ENCODE peak calls at places on chromosomes 16 and 17, in eight cellular contexts. One of them, this sample, is unnamed.

GRCh38 chr16:50599494-50599893 is 51.3 kb downstream of the NKD1 start:
- DNase-seq in HCT116: no peak
- DNase-seq in fibroblast of lung: no peak
- DNase-seq in PC-9: no peak
- DNase-seq in endothelial cell of umbilical vein: no peak
- DNase-seq in mammary epithelial cell: peak; percentile 46
- DNase-seq in IMR-90: no peak
- DNase-seq in HepG2: no peak
- DNase-seq in this sample: no peak

GRCh38 chr16:85812031-85812807 is 12.7 kb downstream of the COX4I1 start:
- DNase-seq in IMR-90: no peak
- DNase-seq in fibroblast of lung: no peak
- DNase-seq in endothelial cell of umbilical vein: no peak
- DNase-seq in HepG2: no peak
- DNase-seq in HCT116: no peak
- DNase-seq in mammary epithelial cell: no peak
- DNase-seq in PC-9: no peak
- DNase-seq in this sample: no peak

GRCh38 chr17:34203018-34203646 is 52.0 kb upstream of the CCL2 start:
- DNase-seq in HCT116: no peak
- DNase-seq in endothelial cell of umbilical vein: no peak
- DNase-seq in PC-9: no peak
- DNase-seq in fibroblast of lung: no peak
- DNase-seq in IMR-90: no peak
- DNase-seq in HepG2: no peak
- DNase-seq in mammary epithelial cell: no peak
- DNase-seq in this sample: no peak

GRCh38 chr17:63772801-63773271 is 561 bp downstream of the CCDC47 start:
- DNase-seq in HepG2: peak; percentile 31
- DNase-seq in mammary epithelial cell: peak; percentile 44
- DNase-seq in fibroblast of lung: peak; percentile 45
- DNase-seq in PC-9: no peak
- DNase-seq in IMR-90: peak; percentile 31
- DNase-seq in endothelial cell of umbilical vein: no peak
- DNase-seq in HCT116: no peak
- DNase-seq in this sample: peak; percentile 30

GRCh38 chr16:30092373-30093010 is 768 bp upstream of the TBX6 start:
- DNase-seq in HepG2: peak; percentile 92
- DNase-seq in fibroblast of lung: peak; percentile 59
- DNase-seq in IMR-90: peak; percentile 27
- DNase-seq in mammary epithelial cell: no peak
- DNase-seq in PC-9: peak; percentile 68
- DNase-seq in endothelial cell of umbilical vein: peak; percentile 94
- DNase-seq in HCT116: peak; percentile 56
- DNase-seq in this sample: peak; percentile 45

GRCh38 chr16:15427648-15428239 is 6.6 kb upstream of the BMERB1 start:
- DNase-seq in fibroblast of lung: peak; percentile 81
- DNase-seq in HepG2: peak; percentile 69
- DNase-seq in IMR-90: peak; percentile 84
- DNase-seq in HCT116: peak; percentile 50
- DNase-seq in endothelial cell of umbilical vein: peak; percentile 82
- DNase-seq in mammary epithelial cell: no peak
- DNase-seq in PC-9: no peak
- DNase-seq in this sample: peak; percentile 68

GRCh38 chr16:89392881-89393730 is 97.3 kb downstream of the ANKRD11 start:
- DNase-seq in IMR-90: no peak
- DNase-seq in HCT116: no peak
- DNase-seq in HepG2: no peak
- DNase-seq in PC-9: no peak
- DNase-seq in mammary epithelial cell: no peak
- DNase-seq in fibroblast of lung: no peak
- DNase-seq in endothelial cell of umbilical vein: no peak
- DNase-seq in this sample: no peak

GRCh38 chr17:38443356-38444026 is 15.2 kb downstream of the ARHGAP23 start:
- DNase-seq in endothelial cell of umbilical vein: no peak
- DNase-seq in fibroblast of lung: no peak
- DNase-seq in IMR-90: no peak
- DNase-seq in HepG2: no peak
- DNase-seq in HCT116: no peak
- DNase-seq in mammary epithelial cell: no peak
- DNase-seq in PC-9: no peak
- DNase-seq in this sample: no peak

GRCh38 chr16:81646561-81646960 is 132.5 kb upstream of the PLCG2 start:
- DNase-seq in HepG2: no peak
- DNase-seq in mammary epithelial cell: peak; percentile 68
- DNase-seq in PC-9: no peak
- DNase-seq in endothelial cell of umbilical vein: no peak
- DNase-seq in HCT116: no peak
- DNase-seq in IMR-90: peak; percentile 84
- DNase-seq in fibroblast of lung: peak; percentile 80
- DNase-seq in this sample: peak; percentile 63

GRCh38 chr17:18270046-18270850 is 9.8 kb downstream of the MIEF2 start:
- DNase-seq in endothelial cell of umbilical vein: no peak
- DNase-seq in fibroblast of lung: no peak
- DNase-seq in HCT116: no peak
- DNase-seq in IMR-90: no peak
- DNase-seq in mammary epithelial cell: no peak
- DNase-seq in PC-9: no peak
- DNase-seq in HepG2: no peak
- DNase-seq in this sample: no peak

GRCh38 chr17:11493947-11494346 is 104.3 kb upstream of the DNAH9 start:
- DNase-seq in fibroblast of lung: no peak
- DNase-seq in mammary epithelial cell: no peak
- DNase-seq in PC-9: no peak
- DNase-seq in HepG2: no peak
- DNase-seq in HCT116: no peak
- DNase-seq in endothelial cell of umbilical vein: no peak
- DNase-seq in IMR-90: no peak
- DNase-seq in this sample: no peak

GRCh38 chr16:81882559-81882958 is 103.5 kb downstream of the PLCG2 start:
- DNase-seq in endothelial cell of umbilical vein: no peak
- DNase-seq in PC-9: no peak
- DNase-seq in fibroblast of lung: no peak
- DNase-seq in HepG2: no peak
- DNase-seq in mammary epithelial cell: no peak
- DNase-seq in IMR-90: no peak
- DNase-seq in HCT116: no peak
- DNase-seq in this sample: no peak

GRCh38 chr17:63653018-63653417 is 30.8 kb downstream of the MAP3K3 start:
- DNase-seq in HCT116: no peak
- DNase-seq in HepG2: no peak
- DNase-seq in mammary epithelial cell: no peak
- DNase-seq in fibroblast of lung: peak; percentile 16
- DNase-seq in endothelial cell of umbilical vein: no peak
- DNase-seq in PC-9: no peak
- DNase-seq in IMR-90: no peak
- DNase-seq in this sample: no peak

GRCh38 chr16:13902677-13903076 is 17.3 kb upstream of the ERCC4 start:
- DNase-seq in fibroblast of lung: peak; percentile 69
- DNase-seq in PC-9: no peak
- DNase-seq in mammary epithelial cell: no peak
- DNase-seq in IMR-90: peak; percentile 58
- DNase-seq in HCT116: no peak
- DNase-seq in endothelial cell of umbilical vein: peak; percentile 69
- DNase-seq in HepG2: no peak
- DNase-seq in this sample: peak; percentile 9

GRCh38 chr17:19880393-19880792 is 12.7 kb upstream of the ULK2 start:
- DNase-seq in endothelial cell of umbilical vein: no peak
- DNase-seq in mammary epithelial cell: no peak
- DNase-seq in IMR-90: no peak
- DNase-seq in HepG2: no peak
- DNase-seq in PC-9: no peak
- DNase-seq in fibroblast of lung: no peak
- DNase-seq in HCT116: no peak
- DNase-seq in this sample: no peak

GRCh38 chr17:59840908-59841666 is 51.7 kb downstream of the TUBD1 start:
- DNase-seq in IMR-90: peak; percentile 50
- DNase-seq in fibroblast of lung: peak; percentile 39
- DNase-seq in PC-9: no peak
- DNase-seq in mammary epithelial cell: peak; percentile 63
- DNase-seq in HepG2: no peak
- DNase-seq in endothelial cell of umbilical vein: peak; percentile 44
- DNase-seq in HCT116: no peak
- DNase-seq in this sample: peak; percentile 45

GRCh38 chr16:83952587-83952939 is 477 bp upstream of the OSGIN1 start:
- DNase-seq in HepG2: no peak
- DNase-seq in HCT116: peak; percentile 72
- DNase-seq in endothelial cell of umbilical vein: no peak
- DNase-seq in mammary epithelial cell: no peak
- DNase-seq in IMR-90: no peak
- DNase-seq in fibroblast of lung: peak; percentile 72
- DNase-seq in PC-9: no peak
- DNase-seq in this sample: peak; percentile 74

GRCh38 chr17:74027539-74027938 is 175.9 kb upstream of the RPL38 start:
- DNase-seq in mammary epithelial cell: no peak
- DNase-seq in fibroblast of lung: no peak
- DNase-seq in HCT116: no peak
- DNase-seq in IMR-90: no peak
- DNase-seq in HepG2: no peak
- DNase-seq in endothelial cell of umbilical vein: no peak
- DNase-seq in PC-9: no peak
- DNase-seq in this sample: no peak

GRCh38 chr17:72270530-72270929 is 149.7 kb downstream of the SOX9 start:
- DNase-seq in IMR-90: peak; percentile 3
- DNase-seq in HCT116: no peak
- DNase-seq in HepG2: no peak
- DNase-seq in PC-9: peak; percentile 62
- DNase-seq in endothelial cell of umbilical vein: no peak
- DNase-seq in fibroblast of lung: peak; percentile 76
- DNase-seq in mammary epithelial cell: peak; percentile 85
- DNase-seq in this sample: peak; percentile 98

GRCh38 chr17:55830699-55831098 is 79.8 kb downstream of the PCTP start:
- DNase-seq in IMR-90: no peak
- DNase-seq in mammary epithelial cell: no peak
- DNase-seq in HepG2: no peak
- DNase-seq in fibroblast of lung: no peak
- DNase-seq in HCT116: no peak
- DNase-seq in PC-9: no peak
- DNase-seq in endothelial cell of umbilical vein: no peak
- DNase-seq in this sample: no peak

GRCh38 chr17:67672592-67672991 is 45.1 kb upstream of the NOL11 start:
- DNase-seq in mammary epithelial cell: no peak
- DNase-seq in HCT116: no peak
- DNase-seq in endothelial cell of umbilical vein: no peak
- DNase-seq in HepG2: no peak
- DNase-seq in PC-9: peak; percentile 44
- DNase-seq in IMR-90: no peak
- DNase-seq in fibroblast of lung: no peak
- DNase-seq in this sample: no peak

GRCh38 chr16:77233799-77234502 is 34.7 kb downstream of the SYCE1L start:
- DNase-seq in fibroblast of lung: no peak
- DNase-seq in HCT116: no peak
- DNase-seq in PC-9: no peak
- DNase-seq in endothelial cell of umbilical vein: no peak
- DNase-seq in HepG2: no peak
- DNase-seq in IMR-90: no peak
- DNase-seq in mammary epithelial cell: no peak
- DNase-seq in this sample: no peak

GRCh38 chr17:61064087-61064951 is 335.3 kb upstream of the TBX2 start:
- DNase-seq in fibroblast of lung: peak; percentile 7
- DNase-seq in PC-9: no peak
- DNase-seq in mammary epithelial cell: no peak
- DNase-seq in endothelial cell of umbilical vein: no peak
- DNase-seq in HepG2: no peak
- DNase-seq in HCT116: no peak
- DNase-seq in IMR-90: no peak
- DNase-seq in this sample: no peak

GRCh38 chr16:53518550-53519416 is 15.8 kb upstream of the AKTIP start:
- DNase-seq in mammary epithelial cell: no peak
- DNase-seq in IMR-90: peak; percentile 54
- DNase-seq in HepG2: no peak
- DNase-seq in endothelial cell of umbilical vein: peak; percentile 92
- DNase-seq in fibroblast of lung: peak; percentile 37
- DNase-seq in PC-9: no peak
- DNase-seq in HCT116: no peak
- DNase-seq in this sample: no peak

GRCh38 chr16:81652798-81653505 is 126.1 kb upstream of the PLCG2 start:
- DNase-seq in endothelial cell of umbilical vein: no peak
- DNase-seq in mammary epithelial cell: no peak
- DNase-seq in HepG2: no peak
- DNase-seq in fibroblast of lung: no peak
- DNase-seq in PC-9: no peak
- DNase-seq in HCT116: no peak
- DNase-seq in IMR-90: no peak
- DNase-seq in this sample: no peak

GRCh38 chr16:2214721-2214970 is at the start of gene PGP:
- DNase-seq in endothelial cell of umbilical vein: no peak
- DNase-seq in IMR-90: no peak
- DNase-seq in mammary epithelial cell: no peak
- DNase-seq in HepG2: no peak
- DNase-seq in PC-9: no peak
- DNase-seq in fibroblast of lung: no peak
- DNase-seq in HCT116: no peak
- DNase-seq in this sample: no peak
- H2AFZ ChIP-seq in endothelial cell of umbilical vein: peak within 1 kb of the TSS; percentile 63
- H2AFZ ChIP-seq in IMR-90: peak within 1 kb of the TSS; percentile 98
- H2AFZ ChIP-seq in mammary epithelial cell: peak within 1 kb of the TSS; percentile 89
- H2AFZ ChIP-seq in HepG2: no peak within 1 kb of the TSS
- H2AFZ ChIP-seq in PC-9: peak within 1 kb of the TSS; percentile 87
- H2AFZ ChIP-seq in fibroblast of lung: peak within 1 kb of the TSS; percentile 96
- H2AFZ ChIP-seq in HCT116: no peak within 1 kb of the TSS
- H2AFZ ChIP-seq in this sample: peak within 1 kb of the TSS; percentile 86

DNA sequence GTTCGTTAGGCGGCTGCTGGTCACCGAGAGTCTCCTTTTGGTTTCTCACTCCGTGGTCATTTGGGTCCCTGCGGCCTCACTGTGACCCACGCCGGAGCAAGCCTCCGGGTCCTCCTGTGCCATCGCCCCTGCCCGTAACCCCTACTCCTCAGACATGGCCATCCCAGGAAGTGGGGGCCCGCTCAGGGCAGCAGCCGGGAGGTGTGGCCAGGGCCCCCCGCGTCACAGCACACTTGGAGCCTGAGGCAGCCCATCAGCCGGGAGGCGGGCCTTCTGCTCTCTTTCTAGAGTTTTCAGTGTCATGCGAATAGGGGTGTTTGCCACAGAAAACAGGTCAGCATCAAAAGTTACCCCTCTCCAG is 7.9 kb upstream of the WFIKKN1 start:
- DNase-seq in mammary epithelial cell: no peak
- DNase-seq in PC-9: no peak
- DNase-seq in fibroblast of lung: no peak
- DNase-seq in HCT116: no peak
- DNase-seq in endothelial cell of umbilical vein: no peak
- DNase-seq in HepG2: no peak
- DNase-seq in IMR-90: no peak
- DNase-seq in this sample: no peak
- H4K20me1 ChIP-seq in mammary epithelial cell: no peaks in the 10 kb centered on the region
- H4K20me1 ChIP-seq in PC-9: peaks cover 16% of the 10 kb centered on the region
- H4K20me1 ChIP-seq in fibroblast of lung: no peaks in the 10 kb centered on the region
- H4K20me1 ChIP-seq in HCT116: no peaks in the 10 kb centered on the region
- H4K20me1 ChIP-seq in endothelial cell of umbilical vein: no peaks in the 10 kb centered on the region
- H4K20me1 ChIP-seq in HepG2: no peaks in the 10 kb centered on the region
- H4K20me1 ChIP-seq in IMR-90: peaks cover 16% of the 10 kb centered on the region
- H4K20me1 ChIP-seq in this sample: no peaks in the 10 kb centered on the region

GRCh38 chr17:82444284-82444893 is 6.2 kb downstream of the CYBC1 start:
- DNase-seq in fibroblast of lung: no peak
- DNase-seq in mammary epithelial cell: no peak
- DNase-seq in endothelial cell of umbilical vein: no peak
- DNase-seq in PC-9: no peak
- DNase-seq in HCT116: no peak
- DNase-seq in IMR-90: no peak
- DNase-seq in HepG2: no peak
- DNase-seq in this sample: no peak
- H2AFZ ChIP-seq in fibroblast of lung: no peak overlapping the region
- H2AFZ ChIP-seq in mammary epithelial cell: no peak overlapping the region
- H2AFZ ChIP-seq in endothelial cell of umbilical vein: no peak overlapping the region
- H2AFZ ChIP-seq in PC-9: no peak overlapping the region
- H2AFZ ChIP-seq in HCT116: no peak overlapping the region
- H2AFZ ChIP-seq in IMR-90: peak overlapping the region; percentile 32
- H2AFZ ChIP-seq in HepG2: no peak overlapping the region
- H2AFZ ChIP-seq in this sample: no peak overlapping the region

GRCh38 chr17:1447061-1447460 is 9.0 kb downstream of the CRK start:
- DNase-seq in HepG2: no peak
- DNase-seq in HCT116: no peak
- DNase-seq in IMR-90: no peak
- DNase-seq in PC-9: no peak
- DNase-seq in mammary epithelial cell: no peak
- DNase-seq in fibroblast of lung: no peak
- DNase-seq in endothelial cell of umbilical vein: peak; percentile 82
- DNase-seq in this sample: no peak
- H4K20me1 ChIP-seq in HepG2: peaks cover 23% of the 10 kb centered on the region
- H4K20me1 ChIP-seq in HCT116: peaks cover 5% of the 10 kb centered on the region
- H4K20me1 ChIP-seq in IMR-90: peaks cover 89% of the 10 kb centered on the region
- H4K20me1 ChIP-seq in PC-9: peaks cover 88% of the 10 kb centered on the region
- H4K20me1 ChIP-seq in mammary epithelial cell: peaks cover 15% of the 10 kb centered on the region
- H4K20me1 ChIP-seq in fibroblast of lung: no peaks in the 10 kb centered on the region
- H4K20me1 ChIP-seq in endothelial cell of umbilical vein: peaks cover 7% of the 10 kb centered on the region
- H4K20me1 ChIP-seq in this sample: peaks cover 9% of the 10 kb centered on the region